ENCODE peak calls at places on chromosome 3, in six cellular contexts. W is effector CD4-positive, alpha-beta T cell; B is stimulated activated CD4-positive, alpha-beta T cell treated with anti-CD3 and anti-CD28 coated beads, Interleukin-2, amount 100 ng/mL, for 48 hours; M is spleen; R is neural progenitor cell; C is amniotic epithelial cell. U is an unnamed sample.

GRCh38 chr3:177928156-177928555 is 608.1 kb upstream of the KCNMB2 start:
- DNase-seq in W (no peak), B (no peak), M (no peak), R (no peak), C (peak), U (peak)

GRCh38 chr3:150965436-150965835 is 7.1 kb downstream of the CLRN1 start:
- DNase-seq in W (no peak), B (no peak), M (no peak), R (no peak), C (no peak), U (no peak)

GRCh38 chr3:37905987-37906674 is 44.5 kb downstream of the CTDSPL start:
- DNase-seq in W (no peak), B (no peak), M (no peak), R (no peak), C (peak), U (peak)

GRCh38 chr3:108486910-108487309 is 23.5 kb downstream of the MYH15 start:
- DNase-seq in W (no peak), B (no peak), M (no peak), R (no peak), C (peak), U (peak)

GRCh38 chr3:45907769-45908705 is 21.7 kb downstream of the CCR9 start:
- DNase-seq in W (no peak), B (no peak), M (no peak), R (no peak), C (peak), U (peak)

GRCh38 chr3:193951859-193952258 is 184.1 kb upstream of the HES1 start:
- DNase-seq in W (no peak), B (no peak), M (no peak), R (no peak), C (no peak), U (no peak)

GRCh38 chr3:186920301-186920700 is 10.0 kb upstream of the ST6GAL1 start:
- DNase-seq in W (no peak), B (no peak), M (no peak), R (no peak), C (no peak), U (no peak)

GRCh38 chr3:127846576-127846975 is 24.3 kb upstream of the MGLL start:
- DNase-seq in W (no peak), B (no peak), M (no peak), R (no peak), C (no peak), U (no peak)

GRCh38 chr3:71753716-71754609 is at the start of gene GPR27:
- DNase-seq in W (no peak), B (no peak), M (peak), R (peak), C (peak), U (peak)

GRCh38 chr3:169041677-169042171 is 621.8 kb downstream of the MECOM start:
- DNase-seq in W (no peak), B (no peak), M (no peak), R (peak), C (peak), U (peak)

GRCh38 chr3:11712646-11713045 is 68.9 kb upstream of the VGLL4 start:
- DNase-seq in W (no peak), B (no peak), M (no peak), R (no peak), C (no peak), U (no peak)

GRCh38 chr3:140249188-140249587 is 314.2 kb downstream of the CLSTN2 start:
- DNase-seq in W (no peak), B (no peak), M (no peak), R (no peak), C (no peak), U (no peak)

GRCh38 chr3:129021140-129021551 is 20.0 kb downstream of the EFCC1 start:
- DNase-seq in W (no peak), B (no peak), M (peak), R (no peak), C (no peak), U (peak)

GRCh38 chr3:150225986-150226385 is 182.1 kb upstream of the TSC22D2 start:
- DNase-seq in W (no peak), B (no peak), M (no peak), R (no peak), C (no peak), U (peak)

GRCh38 chr3:5205165-5205941 is 17.8 kb downstream of the EDEM1 start:
- DNase-seq in W (no peak), B (no peak), M (no peak), R (no peak), C (no peak), U (no peak)

GRCh38 chr3:57559526-57559925 is 3.5 kb downstream of the PDE12 start:
- DNase-seq in W (no peak), B (no peak), M (no peak), R (no peak), C (peak), U (peak)

GRCh38 chr3:42829083-42829627 is 19.9 kb downstream of the ACKR2 start:
- DNase-seq in W (no peak), B (no peak), M (no peak), R (no peak), C (no peak), U (no peak)

GRCh38 chr3:4531478-4532025 is 38.4 kb downstream of the ITPR1 start:
- DNase-seq in W (no peak), B (no peak), M (no peak), R (no peak), C (peak), U (peak)

GRCh38 chr3:152942366-152942765 is 107.4 kb downstream of the P2RY1 start:
- DNase-seq in W (no peak), B (no peak), M (no peak), R (no peak), C (no peak), U (no peak)

GRCh38 chr3:72694398-72694797 is 153.8 kb downstream of the SHQ1 start:
- DNase-seq in W (no peak), B (no peak), M (no peak), R (no peak), C (peak), U (peak)

GRCh38 chr3:141969711-141970110 is 93.3 kb downstream of the ATP1B3 start:
- DNase-seq in W (no peak), B (no peak), M (no peak), R (no peak), C (no peak), U (no peak)

GRCh38 chr3:63980830-63981498 is 42.3 kb downstream of the PSMD6 start:
- DNase-seq in W (no peak), B (no peak), M (no peak), R (no peak), C (no peak), U (no peak)

GRCh38 chr3:41323860-41324259 is 124.6 kb downstream of the CTNNB1 start:
- DNase-seq in W (no peak), B (no peak), M (no peak), R (no peak), C (no peak), U (no peak)

GRCh38 chr3:63625161-63625560 is 27.3 kb upstream of the SNTN start:
- DNase-seq in W (no peak), B (no peak), M (no peak), R (no peak), C (peak), U (peak)

GRCh38 chr3:131283862-131284261 is 97.7 kb upstream of the NUDT16 start:
- DNase-seq in W (no peak), B (no peak), M (no peak), R (no peak), C (no peak), U (no peak)

U was measured in fibroblast of pulmonary artery.